ENCODE peak calls at places on chromosome 19, in seven cellular contexts. V is KBM-7; Z is caudate nucleus; M is hepatic stellate cell; B is colonic mucosa; T is CD8-positive, alpha-beta T cell; X is PC-3. R is an unnamed sample.

GRCh38 chr19:5466814-5467291 is 11.6 kb downstream of the ZNRF4 start:
- DNase-seq in X (no peak), B (no peak), Z (no peak), T (no peak), M (no peak), V (no peak), R (no peak)

GRCh38 chr19:16608290-16608704 is 19.7 kb downstream of the MED26 start:
- DNase-seq in V (no peak), X (peak; percentile 61), M (peak; percentile 58), T (no peak), B (no peak), Z (no peak), R (peak; percentile 40)

GRCh38 chr19:51480590-51480989 is 2.3 kb downstream of the CEACAM18 start:
- DNase-seq in T (no peak), B (no peak), V (peak; percentile 73), X (peak; percentile 57), M (no peak), Z (no peak), R (no peak)

GRCh38 chr19:51179297-51179696 is 37.2 kb downstream of the SIGLEC7 start:
- DNase-seq in V (no peak), T (no peak), X (no peak), B (no peak), M (no peak), Z (no peak), R (peak; percentile 36)

GRCh38 chr19:4184718-4185352 is 2.3 kb downstream of the ANKRD24 start:
- DNase-seq in X (no peak), V (no peak), M (no peak), B (no peak), Z (no peak), T (no peak), R (no peak)

GRCh38 chr19:38547446-38547845 is 70.3 kb downstream of the MAP4K1 start:
- DNase-seq in M (no peak), T (no peak), Z (no peak), B (no peak), V (no peak), X (no peak), R (no peak)

GRCh38 chr19:17244618-17245534 is 843 bp downstream of the NR2F6 start:
- DNase-seq in M (no peak), Z (no peak), X (no peak), T (no peak), V (no peak), B (peak; percentile 51), R (no peak)

GRCh38 chr19:28066988-28067387 is 1146.0 kb downstream of the UQCRFS1 start:
- DNase-seq in M (no peak), V (no peak), B (no peak), T (no peak), X (no peak), Z (no peak), R (no peak)

GRCh38 chr19:49761249-49761624 is 1.9 kb downstream of the TSKS start:
- DNase-seq in V (no peak), B (no peak), M (no peak), X (no peak), T (no peak), Z (no peak), R (no peak)

GRCh38 chr19:20103091-20103501 is 25.3 kb downstream of the ZNF90 start:
- DNase-seq in T (no peak), Z (no peak), B (no peak), X (no peak), M (no peak), V (no peak), R (no peak)

GRCh38 chr19:52200044-52200443 is 10.2 kb downstream of the PPP2R1A start:
- DNase-seq in T (no peak), M (peak; percentile 82), V (no peak), Z (no peak), B (no peak), X (peak; percentile 25), R (no peak)

GRCh38 chr19:21094347-21095025 is 12.5 kb downstream of the ZNF714 start:
- DNase-seq in T (no peak), B (no peak), V (no peak), M (no peak), X (no peak), Z (no peak), R (no peak)

GRCh38 chr19:19053508-19054314 is 10.1 kb upstream of the SLC25A42 start:
- DNase-seq in V (peak; percentile 54), Z (no peak), T (peak; percentile 66), M (peak; percentile 72), X (peak; percentile 36), B (peak; percentile 65), R (peak; percentile 60)

GRCh38 chr19:55902080-55902751 is 29.9 kb downstream of the NLRP13 start:
- DNase-seq in Z (no peak), V (no peak), M (no peak), T (no peak), B (no peak), X (no peak), R (no peak)

GRCh38 chr19:12837225-12837624 is 1.1 kb upstream of the MAST1 start:
- DNase-seq in Z (no peak), V (no peak), T (no peak), M (no peak), X (peak; percentile 85), B (no peak), R (no peak)

GRCh38 chr19:21462540-21462939 is 42.9 kb upstream of the ZNF429 start:
- DNase-seq in X (no peak), B (no peak), M (no peak), T (no peak), V (no peak), Z (no peak), R (no peak)

GRCh38 chr19:3249408-3249807 is 24.9 kb downstream of the CELF5 start:
- DNase-seq in V (peak; percentile 35), X (peak; percentile 22), Z (no peak), M (no peak), B (no peak), T (no peak), R (no peak)

GRCh38 chr19:17777840-17778620 is 16.9 kb upstream of the B3GNT3 start:
- DNase-seq in T (peak; percentile 24), V (peak; percentile 42), X (peak; percentile 94), B (peak; percentile 96), M (peak; percentile 56), Z (no peak), R (peak; percentile 58)

GRCh38 chr19:1250374-1251232 is 2.2 kb downstream of the MIDN start:
- DNase-seq in V (peak; percentile 47), X (no peak), Z (no peak), B (peak; percentile 65), M (peak; percentile 41), T (peak; percentile 72), R (no peak)

GRCh38 chr19:2303209-2303798 is 4.7 kb downstream of the LINGO3 start:
- DNase-seq in T (no peak), X (no peak), V (no peak), B (no peak), Z (no peak), M (no peak), R (no peak)

GRCh38 chr19:7731218-7731595 is 703 bp downstream of the CLEC4G start:
- DNase-seq in M (no peak), V (no peak), B (no peak), X (no peak), T (no peak), Z (no peak), R (no peak)

GRCh38 chr19:10471909-10472308 is 31.2 kb downstream of the KEAP1 start:
- DNase-seq in M (no peak), Z (no peak), X (peak; percentile 71), V (peak; percentile 50), T (no peak), B (no peak), R (peak; percentile 35)

GRCh38 chr19:51365211-51366049 is 758 bp downstream of the ETFB start:
- DNase-seq in M (peak; percentile 63), Z (no peak), T (peak; percentile 26), V (peak; percentile 38), X (peak; percentile 60), B (peak; percentile 53), R (peak; percentile 47)

GRCh38 chr19:43124360-43124759 is 41.9 kb upstream of the PSG2 start:
- DNase-seq in V (peak; percentile 0), M (no peak), X (no peak), B (no peak), T (no peak), Z (no peak), R (no peak)

GRCh38 chr19:29881386-29881785 is 60.7 kb upstream of the URI1 start:
- DNase-seq in B (no peak), M (peak; percentile 68), Z (no peak), V (no peak), T (no peak), X (peak; percentile 34), R (no peak)

GRCh38 chr19:34793562-34793961 is 20.5 kb upstream of the ZNF599 start:
- DNase-seq in V (no peak), B (no peak), Z (no peak), X (no peak), M (no peak), T (no peak), R (no peak)

GRCh38 chr19:47725759-47726401 is 12.7 kb downstream of the EHD2 start:
- DNase-seq in T (no peak), Z (no peak), M (no peak), X (no peak), B (no peak), V (no peak), R (no peak)

GRCh38 chr19:53885036-53885435 is 3.0 kb downstream of the PRKCG start:
- DNase-seq in M (no peak), T (no peak), V (no peak), X (no peak), B (no peak), Z (no peak), R (no peak)

GRCh38 chr19:55670280-55671053 is 4.6 kb upstream of the EPN1 start:
- DNase-seq in X (no peak), M (no peak), T (no peak), Z (no peak), B (no peak), V (no peak), R (peak; percentile 58)

GRCh38 chr19:36489920-36490415 is 607 bp upstream of the ZNF566 start:
- DNase-seq in X (peak; percentile 82), M (peak; percentile 94), Z (no peak), B (peak; percentile 85), T (peak; percentile 73), V (no peak), R (no peak)

GRCh38 chr19:10226376-10227214 is 4.5 kb downstream of the S1PR2 start:
- DNase-seq in Z (no peak), M (peak; percentile 42), B (peak; percentile 58), X (no peak), V (no peak), T (no peak), R (no peak)

GRCh38 chr19:46202872-46203860 is 26.4 kb upstream of the IGFL1 start:
- DNase-seq in M (no peak), B (no peak), V (no peak), X (peak; percentile 20), Z (no peak), T (no peak), R (no peak)

GRCh38 chr19:17866312-17867012 is 5.3 kb upstream of the SLC5A5 start:
- DNase-seq in M (no peak), Z (no peak), T (no peak), X (no peak), V (no peak), B (no peak), R (no peak)

GRCh38 chr19:11581740-11582139 is 4.3 kb upstream of the ACP5 start:
- DNase-seq in V (no peak), M (peak; percentile 47), B (no peak), T (peak; percentile 28), Z (no peak), X (no peak), R (no peak)

GRCh38 chr19:45607071-45608029 is 5.3 kb upstream of the GPR4 start:
- DNase-seq in T (peak; percentile 55), B (peak; percentile 87), Z (no peak), M (peak; percentile 76), X (peak; percentile 76), V (peak; percentile 73), R (peak; percentile 72)